ENCODE peak calls at places on chromosomes 11 and 22, in four cellular contexts. S is NAMALWA, O is HFF-Myc, A is EH. W is an unnamed sample.

GRCh38 chr11:94147433-94147845 is 18.8 kb downstream of the PANX1 start:
- DNase-seq in S (no peak), A (no peak), O (no peak), W (no peak)

GRCh38 chr11:2994336-2994730 is 2.2 kb upstream of the NAP1L4 start:
- DNase-seq in O (no peak), S (no peak), A (no peak), W (no peak)

GRCh38 chr11:47523491-47524199 is 29.3 kb downstream of the CELF1 start:
- DNase-seq in S (no peak), O (peak), A (peak), W (no peak)

GRCh38 chr22:42680648-42681047 is 31.5 kb upstream of the CYB5R3 start:
- DNase-seq in O (peak), A (peak), S (no peak), W (no peak)

GRCh38 chr22:45181766-45182165 is 18.0 kb downstream of the NUP50 start:
- DNase-seq in S (no peak), A (no peak), O (no peak), W (no peak)

GRCh38 chr11:34626393-34626792 is 5.5 kb downstream of the EHF start:
- DNase-seq in S (no peak), A (no peak), O (no peak), W (no peak)

GRCh38 chr11:124798991-124799383 is 1.2 kb downstream of the MSANTD2 start:
- DNase-seq in A (peak), S (peak), O (peak), W (no peak)

GRCh38 chr11:75855191-75855590 is 40.2 kb downstream of the UVRAG start:
- DNase-seq in A (no peak), S (no peak), O (no peak), W (no peak)

GRCh38 chr11:60607483-60607882 is 91.9 kb upstream of the MS4A8 start:
- DNase-seq in S (no peak), A (no peak), O (no peak), W (no peak)

GRCh38 chr11:93668171-93668570 is 6.7 kb downstream of the CEP295 start:
- DNase-seq in A (peak), O (no peak), S (no peak), W (no peak)

GRCh38 chr11:109696191-109696897 is 274.4 kb downstream of the C11orf87 start:
- DNase-seq in O (no peak), S (no peak), A (peak), W (no peak)

GRCh38 chr11:92717240-92717639 is 252.2 kb upstream of the MTNR1B start:
- DNase-seq in O (no peak), A (no peak), S (no peak), W (no peak)

GRCh38 chr11:1782831-1783724 is 19.4 kb upstream of the CTSD start:
- DNase-seq in O (peak), A (peak), S (no peak), W (no peak)

GRCh38 chr11:34583818-34584217 is 37.1 kb upstream of the EHF start:
- DNase-seq in S (no peak), A (no peak), O (no peak), W (no peak)

GRCh38 chr11:61075891-61076290 is 26.4 kb upstream of the CD5 start:
- DNase-seq in A (peak), S (no peak), O (no peak), W (no peak)

GRCh38 chr11:111336582-111337256 is 38.4 kb downstream of the POU2AF3 start:
- DNase-seq in O (no peak), S (no peak), A (peak), W (peak)

GRCh38 chr11:131868769-131869482 is 498.5 kb downstream of the NTM start:
- DNase-seq in S (no peak), A (peak), O (no peak), W (no peak)

GRCh38 chr11:130191896-130192295 is 32.3 kb downstream of the ST14 start:
- DNase-seq in A (no peak), O (no peak), S (no peak), W (no peak)

GRCh38 chr11:14577290-14577689 is 57.1 kb upstream of the PSMA1 start:
- DNase-seq in A (no peak), O (no peak), S (no peak), W (no peak)

GRCh38 chr11:130473795-130474377 is 25.4 kb downstream of the ADAMTS15 start:
- DNase-seq in O (no peak), S (no peak), A (no peak), W (no peak)

GRCh38 chr22:48580481-48580970 is 1247.1 kb downstream of the BRD1 start:
- DNase-seq in O (no peak), A (no peak), S (no peak), W (no peak)

GRCh38 chr11:46951864-46952263 is 15.3 kb downstream of the CSTPP1 start:
- DNase-seq in S (no peak), A (no peak), O (no peak), W (no peak)

GRCh38 chr11:113991170-113991569 is 16.3 kb downstream of the HTR3A start:
- DNase-seq in O (no peak), A (peak), S (peak), W (peak)

GRCh38 chr11:34890812-34891211 is 25.4 kb downstream of the APIP start:
- DNase-seq in O (peak), A (peak), S (peak), W (peak)

GRCh38 chr11:124602751-124603150 is 8.5 kb upstream of the PANX3 start:
- DNase-seq in O (no peak), A (peak), S (no peak), W (no peak)